ENCODE peak calls at places on chromosome 1, in six cellular contexts. S is H54; B is MV-4-11; T is HCEC 1CT; N is HTR-8/SVneo; M is central memory CD4-positive, alpha-beta T cell. G is an unnamed sample.

GRCh38 chr1:170562644-170563338 is 30.8 kb downstream of the GORAB start:
- DNase-seq in B (peak; percentile 24), S (peak; percentile 26), M (no peak), T (peak; percentile 85), N (peak; percentile 54), G (peak; percentile 68)

GRCh38 chr1:106568161-106568560 is 488.3 kb upstream of the PRMT6 start:
- DNase-seq in B (peak; percentile 66), M (no peak), S (no peak), T (no peak), N (no peak), G (no peak)

GRCh38 chr1:23343246-23344110 is 606 bp downstream of the HNRNPR start:
- DNase-seq in T (peak; percentile 70), M (peak; percentile 15), S (no peak), B (no peak), N (peak; percentile 19), G (peak; percentile 55)

GRCh38 chr1:208917281-208917680 is 666.2 kb upstream of the CAMK1G start:
- DNase-seq in B (no peak), T (no peak), M (no peak), N (no peak), S (no peak), G (no peak)

GRCh38 chr1:111565079-111565478 is 54.5 kb upstream of the RAP1A start:
- DNase-seq in N (no peak), S (no peak), B (no peak), T (peak; percentile 95), M (no peak), G (peak; percentile 11)

GRCh38 chr1:112507336-112507735 is 1.4 kb upstream of the WNT2B start:
- DNase-seq in S (no peak), M (no peak), N (no peak), T (no peak), B (no peak), G (no peak)

GRCh38 chr1:162327144-162327790 is 49.4 kb downstream of the SPATA46 start:
- DNase-seq in T (peak; percentile 45), N (no peak), B (peak; percentile 51), M (no peak), S (no peak), G (peak; percentile 12)

GRCh38 chr1:1777510-1777909 is 760 bp downstream of the NADK start:
- DNase-seq in M (no peak), N (no peak), T (peak; percentile 22), B (no peak), S (no peak), G (no peak)

G was measured in NB4.